ENCODE peak calls at places on chromosomes 4 and X, in four cellular contexts. One of them, this sample, is unnamed.

GRCh38 chr4:23476514-23477090 is 413.2 kb downstream of the PPARGC1A start:
- DNase-seq in trophoblast cell: peak
- DNase-seq in neuronal stem cell: no peak
- DNase-seq in H9: no peak
- DNase-seq in this sample: no peak

GRCh38 chr4:47839259-47839658 is 1.4 kb upstream of the CORIN start:
- DNase-seq in trophoblast cell: peak
- DNase-seq in neuronal stem cell: no peak
- DNase-seq in H9: no peak
- DNase-seq in this sample: no peak

GRCh38 chrX:74593593-74593992 is 20.8 kb downstream of the RLIM start:
- DNase-seq in trophoblast cell: peak
- DNase-seq in H9: no peak
- DNase-seq in neuronal stem cell: no peak
- DNase-seq in this sample: no peak

GRCh38 chr4:66355328-66355727 is 685.0 kb upstream of the EPHA5 start:
- DNase-seq in neuronal stem cell: no peak
- DNase-seq in H9: no peak
- DNase-seq in trophoblast cell: no peak
- DNase-seq in this sample: no peak

GRCh38 chr4:4323705-4324534 is 33.9 kb downstream of the ZBTB49 start:
- DNase-seq in neuronal stem cell: no peak
- DNase-seq in H9: no peak
- DNase-seq in trophoblast cell: no peak
- DNase-seq in this sample: no peak

GRCh38 chr4:70240192-70240591 is 2.2 kb upstream of the CSN3 start:
- DNase-seq in trophoblast cell: no peak
- DNase-seq in neuronal stem cell: no peak
- DNase-seq in H9: no peak
- DNase-seq in this sample: no peak

GRCh38 chr4:150090836-150091235 is 12.6 kb downstream of the DCLK2 start:
- DNase-seq in trophoblast cell: no peak
- DNase-seq in neuronal stem cell: no peak
- DNase-seq in H9: no peak
- DNase-seq in this sample: no peak

GRCh38 chrX:150486011-150486410 is 82.4 kb upstream of the MTM1 start:
- DNase-seq in H9: peak
- DNase-seq in neuronal stem cell: no peak
- DNase-seq in trophoblast cell: peak
- DNase-seq in this sample: no peak

GRCh38 chrX:40127052-40127451 is 29.3 kb upstream of the BCOR start:
- DNase-seq in H9: no peak
- DNase-seq in neuronal stem cell: no peak
- DNase-seq in trophoblast cell: no peak
- DNase-seq in this sample: no peak

GRCh38 chrX:21683910-21684309 is 25.8 kb upstream of the KLHL34 start:
- DNase-seq in H9: no peak
- DNase-seq in trophoblast cell: no peak
- DNase-seq in neuronal stem cell: no peak
- DNase-seq in this sample: no peak

GRCh38 chr4:107066622-107067021 is 30.5 kb upstream of the DKK2 start:
- DNase-seq in trophoblast cell: no peak
- DNase-seq in neuronal stem cell: no peak
- DNase-seq in H9: no peak
- DNase-seq in this sample: no peak

GRCh38 chr4:132195181-132195580 is 953.9 kb upstream of the PCDH10 start:
- DNase-seq in H9: no peak
- DNase-seq in neuronal stem cell: no peak
- DNase-seq in trophoblast cell: no peak
- DNase-seq in this sample: no peak

GRCh38 chr4:99722662-99723061 is 65.0 kb upstream of the C4orf54 start:
- DNase-seq in neuronal stem cell: no peak
- DNase-seq in H9: no peak
- DNase-seq in trophoblast cell: no peak
- DNase-seq in this sample: no peak

GRCh38 chrX:106247162-106247561 is 79.1 kb downstream of the PWWP3B start:
- DNase-seq in trophoblast cell: no peak
- DNase-seq in neuronal stem cell: no peak
- DNase-seq in H9: no peak
- DNase-seq in this sample: no peak

GRCh38 chr4:184475096-184475461 is 729 bp upstream of the IRF2 start:
- DNase-seq in trophoblast cell: peak
- DNase-seq in H9: peak
- DNase-seq in neuronal stem cell: peak
- DNase-seq in this sample: no peak

GRCh38 chr4:65259251-65259650 is 411.0 kb downstream of the EPHA5 start:
- DNase-seq in H9: no peak
- DNase-seq in trophoblast cell: no peak
- DNase-seq in neuronal stem cell: no peak
- DNase-seq in this sample: no peak

GRCh38 chr4:57491388-57491787 is 381.2 kb upstream of the IGFBP7 start:
- DNase-seq in H9: no peak
- DNase-seq in neuronal stem cell: no peak
- DNase-seq in trophoblast cell: no peak
- DNase-seq in this sample: no peak

GRCh38 chr4:28093071-28093470 is 1232.4 kb downstream of the STIM2 start:
- DNase-seq in H9: no peak
- DNase-seq in neuronal stem cell: no peak
- DNase-seq in trophoblast cell: no peak
- DNase-seq in this sample: no peak

GRCh38 chrX:49166914-49167739 is 4.6 kb downstream of the MAGIX start:
- DNase-seq in neuronal stem cell: no peak
- DNase-seq in H9: no peak
- DNase-seq in trophoblast cell: no peak
- DNase-seq in this sample: peak

GRCh38 chr4:947491-947971 is 15.3 kb downstream of the TMEM175 start:
- DNase-seq in trophoblast cell: no peak
- DNase-seq in H9: no peak
- DNase-seq in neuronal stem cell: no peak
- DNase-seq in this sample: no peak

GRCh38 chr4:57943672-57944071 is 833.5 kb upstream of the IGFBP7 start:
- DNase-seq in trophoblast cell: no peak
- DNase-seq in H9: no peak
- DNase-seq in neuronal stem cell: no peak
- DNase-seq in this sample: no peak

GRCh38 chr4:118734491-118735205 is 49.5 kb downstream of the METTL14 start:
- DNase-seq in trophoblast cell: no peak
- DNase-seq in H9: no peak
- DNase-seq in neuronal stem cell: no peak
- DNase-seq in this sample: no peak

GRCh38 chrX:41561045-41561444 is 113.9 kb downstream of the NYX start:
- DNase-seq in H9: no peak
- DNase-seq in trophoblast cell: no peak
- DNase-seq in neuronal stem cell: no peak
- DNase-seq in this sample: no peak

GRCh38 chr4:78311306-78311705 is 240.3 kb upstream of the ANXA3 start:
- DNase-seq in H9: no peak
- DNase-seq in trophoblast cell: no peak
- DNase-seq in neuronal stem cell: no peak
- DNase-seq in this sample: no peak

GRCh38 chr4:71221510-71222466 is 117.0 kb upstream of the SLC4A4 start:
- DNase-seq in H9: no peak
- DNase-seq in trophoblast cell: peak
- DNase-seq in neuronal stem cell: no peak
- DNase-seq in this sample: no peak

GRCh38 chr4:89469930-89470375 is 162.4 kb upstream of the GPRIN3 start:
- DNase-seq in H9: no peak
- DNase-seq in trophoblast cell: no peak
- DNase-seq in neuronal stem cell: no peak
- DNase-seq in this sample: no peak

GRCh38 chr4:42954925-42955669 is 62.6 kb downstream of the GRXCR1 start:
- DNase-seq in trophoblast cell: no peak
- DNase-seq in H9: no peak
- DNase-seq in neuronal stem cell: no peak
- DNase-seq in this sample: no peak

GRCh38 chr4:128635939-128636551 is 173.5 kb upstream of the JADE1 start:
- DNase-seq in neuronal stem cell: no peak
- DNase-seq in trophoblast cell: no peak
- DNase-seq in H9: no peak
- DNase-seq in this sample: no peak

GRCh38 chr4:128633067-128633466 is 176.4 kb upstream of the JADE1 start:
- DNase-seq in H9: no peak
- DNase-seq in neuronal stem cell: no peak
- DNase-seq in trophoblast cell: no peak
- DNase-seq in this sample: no peak

GRCh38 chr4:128635141-128635911 is 174.2 kb upstream of the JADE1 start:
- DNase-seq in H9: no peak
- DNase-seq in trophoblast cell: peak
- DNase-seq in neuronal stem cell: no peak
- DNase-seq in this sample: no peak

DNA sequence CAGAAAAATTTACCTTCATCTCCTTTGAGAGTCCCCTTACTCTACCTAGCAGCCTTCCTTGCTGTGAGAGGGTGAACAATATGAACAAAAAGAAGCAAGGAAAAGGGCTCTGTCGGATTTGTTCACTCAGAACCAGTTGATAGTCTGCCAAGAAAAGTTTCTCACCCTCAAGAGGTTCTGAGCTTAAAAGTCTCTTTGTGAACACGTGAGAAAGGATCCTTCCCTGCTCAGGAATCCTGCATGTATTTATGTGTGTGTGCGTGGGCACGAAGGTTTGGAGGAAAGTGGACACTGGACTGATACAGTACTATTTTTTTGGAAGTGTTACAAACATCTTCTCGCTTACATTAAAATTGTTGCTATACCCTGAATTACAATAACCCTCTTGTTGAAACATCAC is 178.6 kb upstream of the JADE1 start:
- DNase-seq in neuronal stem cell: no peak
- DNase-seq in H9: no peak
- DNase-seq in trophoblast cell: no peak
- DNase-seq in this sample: peak
- H2BK120ac ChIP-seq in neuronal stem cell: no peak
- H2BK120ac ChIP-seq in H9: no peak
- H2BK120ac ChIP-seq in trophoblast cell: no peak
- H2BK120ac ChIP-seq in this sample: peak

GRCh38 chr4:32133141-32133540 is 1413.0 kb downstream of the PCDH7 start:
- DNase-seq in trophoblast cell: peak
- DNase-seq in H9: no peak
- DNase-seq in neuronal stem cell: no peak
- DNase-seq in this sample: no peak
- H2BK120ac ChIP-seq in trophoblast cell: no peak
- H2BK120ac ChIP-seq in H9: no peak
- H2BK120ac ChIP-seq in neuronal stem cell: no peak
- H2BK120ac ChIP-seq in this sample: no peak

GRCh38 chr4:188396037-188396436 is 256.8 kb downstream of the TRIML1 start:
- DNase-seq in trophoblast cell: no peak
- DNase-seq in H9: no peak
- DNase-seq in neuronal stem cell: no peak
- DNase-seq in this sample: no peak
- H2BK120ac ChIP-seq in trophoblast cell: no peak
- H2BK120ac ChIP-seq in H9: no peak
- H2BK120ac ChIP-seq in neuronal stem cell: no peak
- H2BK120ac ChIP-seq in this sample: no peak

DNA sequence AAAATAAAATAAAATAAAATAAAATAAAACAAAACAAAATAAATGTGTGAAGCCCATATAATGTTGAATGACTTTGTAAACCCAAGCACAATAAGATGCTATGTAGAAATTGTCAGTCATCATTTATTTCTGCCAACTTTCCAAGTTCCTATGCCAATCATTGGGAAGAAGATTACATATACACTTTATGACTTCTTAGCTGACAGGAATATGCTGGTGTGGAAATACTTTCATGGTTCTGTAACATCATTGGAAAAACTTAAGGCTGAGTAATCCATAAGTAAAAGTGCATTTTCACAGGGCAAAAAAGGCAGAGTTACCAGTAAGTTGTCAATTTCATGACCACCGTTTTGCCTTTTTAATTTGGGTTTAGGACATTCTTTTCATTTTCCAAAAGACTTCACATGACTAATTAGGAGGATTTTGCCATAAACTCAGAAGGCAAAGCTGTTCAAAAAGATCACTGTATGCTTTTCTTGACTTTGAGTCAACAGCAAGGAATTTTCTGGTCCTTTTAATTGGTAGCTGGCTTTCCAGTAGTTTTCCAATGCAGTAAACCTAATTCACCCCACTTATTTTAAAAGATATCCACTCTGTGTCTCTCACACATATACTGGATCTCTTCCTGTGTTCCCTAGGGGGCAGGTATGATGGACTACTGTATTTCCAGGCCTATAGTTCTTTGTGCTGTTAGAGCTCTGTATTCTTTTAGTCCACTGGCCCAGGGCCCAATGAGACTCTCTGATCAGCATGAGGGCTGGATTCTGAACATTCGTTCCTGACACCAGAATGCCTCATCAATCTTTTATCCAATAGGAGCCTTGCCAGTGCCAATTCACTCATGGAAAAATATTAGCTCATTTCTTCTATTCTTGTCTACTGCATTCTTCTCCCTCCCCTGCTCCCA is 26.2 kb upstream of the SCRG1 start:
- DNase-seq in neuronal stem cell: no peak
- DNase-seq in H9: no peak
- DNase-seq in trophoblast cell: no peak
- DNase-seq in this sample: no peak
- H2BK120ac ChIP-seq in neuronal stem cell: no peak
- H2BK120ac ChIP-seq in H9: no peak
- H2BK120ac ChIP-seq in trophoblast cell: no peak
- H2BK120ac ChIP-seq in this sample: no peak

GRCh38 chrX:31314921-31315320 is 243.1 kb upstream of the FTHL17 start:
- DNase-seq in trophoblast cell: no peak
- DNase-seq in neuronal stem cell: no peak
- DNase-seq in H9: no peak
- DNase-seq in this sample: no peak
- H2BK120ac ChIP-seq in trophoblast cell: no peak
- H2BK120ac ChIP-seq in neuronal stem cell: no peak
- H2BK120ac ChIP-seq in H9: no peak
- H2BK120ac ChIP-seq in this sample: no peak

DNA sequence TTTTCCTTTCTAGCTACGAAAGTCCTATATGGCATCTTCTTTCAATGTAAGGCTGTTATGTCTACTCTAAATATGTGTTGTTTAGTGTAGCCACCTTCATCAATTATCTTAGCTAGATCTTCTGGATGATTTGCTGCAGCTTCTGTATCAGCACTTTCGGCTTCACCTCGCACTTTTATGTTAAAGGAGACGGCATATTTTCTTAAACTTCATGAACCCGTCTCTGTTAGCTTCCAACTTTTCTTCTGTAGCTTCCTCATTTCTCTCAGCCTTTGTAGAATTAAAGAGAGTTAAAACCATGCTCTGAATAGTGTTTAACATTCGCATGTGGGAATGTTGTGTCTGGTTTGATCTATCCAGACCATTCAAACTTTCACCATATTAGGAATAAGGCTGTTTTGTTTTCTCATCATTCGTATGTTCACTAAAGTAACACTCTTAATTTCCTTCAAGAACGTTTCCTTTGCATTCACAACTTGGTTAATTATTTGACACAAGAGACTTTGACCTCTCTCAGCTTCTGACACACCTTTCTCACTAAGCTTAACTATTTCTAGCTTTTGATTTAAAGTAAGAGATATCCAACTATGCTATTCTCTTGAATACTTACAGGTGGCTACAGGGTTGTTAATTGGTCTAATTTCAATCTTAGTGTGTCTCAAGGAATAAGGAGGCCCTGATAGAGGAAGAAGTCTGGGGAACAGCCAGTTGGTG is 476.8 kb downstream of the GABRG1 start:
- DNase-seq in trophoblast cell: no peak
- DNase-seq in neuronal stem cell: no peak
- DNase-seq in H9: no peak
- DNase-seq in this sample: no peak
- H2BK120ac ChIP-seq in trophoblast cell: no peak
- H2BK120ac ChIP-seq in neuronal stem cell: no peak
- H2BK120ac ChIP-seq in H9: no peak
- H2BK120ac ChIP-seq in this sample: no peak

GRCh38 chrX:119762718-119763117 is 4.3 kb downstream of the SOWAHD start:
- DNase-seq in trophoblast cell: no peak
- DNase-seq in H9: no peak
- DNase-seq in neuronal stem cell: no peak
- DNase-seq in this sample: no peak
- H2BK120ac ChIP-seq in trophoblast cell: no peak
- H2BK120ac ChIP-seq in H9: no peak
- H2BK120ac ChIP-seq in neuronal stem cell: no peak
- H2BK120ac ChIP-seq in this sample: no peak

This sample was measured in H1.